ENCODE peak calls at places on chromosomes 1 and 21, in nine cellular contexts. R, W, X, Q, A, F, P, L and O are unnamed samples.

GRCh38 chr1:23184203-23184602 is 15.5 kb upstream of the LUZP1 start:
- DNase-seq in R (no peak), W (no peak), X (no peak), Q (no peak), A (no peak), F (no peak), P (no peak), L (no peak), O (no peak)

GRCh38 chr1:89311757-89312156 is 39.1 kb upstream of the GBP5 start:
- DNase-seq in R (peak), W (no peak), X (no peak), Q (no peak), A (no peak), F (no peak), P (no peak), L (no peak), O (no peak)

GRCh38 chr1:233367057-233367759 is 39.7 kb downstream of the MAP3K21 start:
- DNase-seq in R (no peak), W (no peak), X (no peak), Q (no peak), A (no peak), F (no peak), P (no peak), L (no peak), O (no peak)

GRCh38 chr1:25724986-25725385 is 75.0 kb upstream of the SELENON start:
- DNase-seq in R (no peak), W (no peak), X (no peak), Q (no peak), A (no peak), F (no peak), P (no peak), L (no peak), O (no peak)

GRCh38 chr1:59814180-59814900 is 409 bp upstream of the HOOK1 start:
- DNase-seq in R (peak), W (peak), X (peak), Q (peak), A (peak), F (peak), P (no peak), L (peak), O (no peak)

GRCh38 chr1:38476111-38476783 is 383.3 kb downstream of the RRAGC start:
- DNase-seq in R (peak), W (peak), X (no peak), Q (no peak), A (no peak), F (no peak), P (no peak), L (no peak), O (no peak)

GRCh38 chr1:189708674-189709073 is 769.0 kb downstream of the BRINP3 start:
- DNase-seq in R (peak), W (no peak), X (no peak), Q (no peak), A (no peak), F (no peak), P (no peak), L (no peak), O (peak)

GRCh38 chr21:27190601-27191000 is 223.7 kb upstream of the ADAMTS5 start:
- DNase-seq in R (peak), W (no peak), X (no peak), Q (no peak), A (no peak), F (no peak), P (no peak), L (no peak), O (no peak)

GRCh38 chr1:109805486-109806180 is 41.9 kb upstream of the EPS8L3 start:
- DNase-seq in R (no peak), W (no peak), X (no peak), Q (peak), A (no peak), F (no peak), P (peak), L (no peak), O (no peak)

GRCh38 chr1:111272081-111272480 is 18.6 kb upstream of the CHIA start:
- DNase-seq in R (no peak), W (no peak), X (no peak), Q (no peak), A (no peak), F (no peak), P (no peak), L (no peak), O (no peak)

GRCh38 chr1:114586513-114587047 is 5.2 kb upstream of the BCAS2 start:
- DNase-seq in R (no peak), W (no peak), X (no peak), Q (no peak), A (no peak), F (no peak), P (no peak), L (no peak), O (no peak)

GRCh38 chr1:156664046-156664948 is 12.9 kb downstream of the NES start:
- DNase-seq in R (peak), W (no peak), X (no peak), Q (no peak), A (no peak), F (no peak), P (no peak), L (no peak), O (no peak)

GRCh38 chr1:234495231-234495990 is 16.4 kb upstream of the TARBP1 start:
- DNase-seq in R (peak), W (peak), X (no peak), Q (peak), A (no peak), F (no peak), P (no peak), L (no peak), O (peak)

GRCh38 chr1:119968601-119969000 is 72.3 kb upstream of the ADAM30 start:
- DNase-seq in R (no peak), W (no peak), X (no peak), Q (no peak), A (no peak), F (no peak), P (no peak), L (no peak), O (no peak)

GRCh38 chr1:234986750-234987414 is 141.8 kb downstream of the TOMM20 start:
- DNase-seq in R (no peak), W (no peak), X (no peak), Q (no peak), A (no peak), F (no peak), P (no peak), L (no peak), O (no peak)

GRCh38 chr1:12594966-12595838 is 22.8 kb downstream of the DHRS3 start:
- DNase-seq in R (peak), W (no peak), X (no peak), Q (peak), A (peak), F (no peak), P (no peak), L (no peak), O (no peak)